ENCODE peak calls at places on chromosomes 2 and 18, in four cellular contexts. One of them, this sample, is unnamed.

GRCh38 chr2:183089192-183089851 is 10.8 kb downstream of the DUSP19 start:
- DNase-seq in HepG2: no peak
- DNase-seq in GM12878: no peak
- DNase-seq in K562: no peak
- DNase-seq in this sample: no peak

GRCh38 chr2:215753808-215754207 is 259.5 kb downstream of the MREG start:
- DNase-seq in HepG2: no peak
- DNase-seq in GM12878: no peak
- DNase-seq in K562: no peak
- DNase-seq in this sample: no peak

GRCh38 chr18:57737661-57738060 is 65.5 kb downstream of the ATP8B1 start:
- DNase-seq in HepG2: peak; percentile 83
- DNase-seq in GM12878: no peak
- DNase-seq in K562: no peak
- DNase-seq in this sample: no peak

GRCh38 chr2:109612991-109613921 is 510 bp downstream of the SEPTIN10 start:
- DNase-seq in HepG2: peak; percentile 48
- DNase-seq in GM12878: no peak
- DNase-seq in K562: no peak
- DNase-seq in this sample: peak; percentile 23

GRCh38 chr18:80241919-80242777 is 5.2 kb downstream of the PARD6G start:
- DNase-seq in HepG2: no peak
- DNase-seq in GM12878: no peak
- DNase-seq in K562: no peak
- DNase-seq in this sample: no peak

GRCh38 chr2:198452327-198452726 is 647.9 kb downstream of the PLCL1 start:
- DNase-seq in HepG2: no peak
- DNase-seq in GM12878: no peak
- DNase-seq in K562: no peak
- DNase-seq in this sample: no peak

GRCh38 chr2:144162652-144163051 is 357.3 kb downstream of the ZEB2 start:
- DNase-seq in HepG2: peak; percentile 35
- DNase-seq in GM12878: peak; percentile 12
- DNase-seq in K562: no peak
- DNase-seq in this sample: peak; percentile 11

GRCh38 chr2:46170611-46171385 is 126.4 kb upstream of the EPAS1 start:
- DNase-seq in HepG2: no peak
- DNase-seq in GM12878: no peak
- DNase-seq in K562: no peak
- DNase-seq in this sample: no peak

GRCh38 chr2:138502253-138503086 is 900 bp downstream of the SPOPL start:
- DNase-seq in HepG2: peak; percentile 42
- DNase-seq in GM12878: no peak
- DNase-seq in K562: no peak
- DNase-seq in this sample: peak; percentile 13

GRCh38 chr2:9748586-9748985 is 94.7 kb upstream of the TAF1B start:
- DNase-seq in HepG2: no peak
- DNase-seq in GM12878: no peak
- DNase-seq in K562: no peak
- DNase-seq in this sample: no peak

GRCh38 chr18:13414102-13414501 is 195.5 kb downstream of the LDLRAD4 start:
- DNase-seq in HepG2: no peak
- DNase-seq in GM12878: no peak
- DNase-seq in K562: no peak
- DNase-seq in this sample: no peak

GRCh38 chr18:13232060-13232917 is 13.7 kb downstream of the LDLRAD4 start:
- DNase-seq in HepG2: no peak
- DNase-seq in GM12878: no peak
- DNase-seq in K562: no peak
- DNase-seq in this sample: no peak

GRCh38 chr2:171149986-171150693 is 10.6 kb downstream of the TLK1 start:
- DNase-seq in HepG2: peak; percentile 79
- DNase-seq in GM12878: no peak
- DNase-seq in K562: no peak
- DNase-seq in this sample: no peak

GRCh38 chr2:33681333-33681732 is 82.2 kb upstream of the FAM98A start:
- DNase-seq in HepG2: no peak
- DNase-seq in GM12878: no peak
- DNase-seq in K562: no peak
- DNase-seq in this sample: no peak

GRCh38 chr2:85457043-85457442 is 38.5 kb downstream of the SH2D6 start:
- DNase-seq in HepG2: no peak
- DNase-seq in GM12878: no peak
- DNase-seq in K562: no peak
- DNase-seq in this sample: no peak

GRCh38 chr18:39618265-39619003 is 2052.8 kb upstream of the CELF4 start:
- DNase-seq in HepG2: no peak
- DNase-seq in GM12878: no peak
- DNase-seq in K562: no peak
- DNase-seq in this sample: no peak

GRCh38 chr2:189341077-189341476 is 100.2 kb upstream of the WDR75 start:
- DNase-seq in HepG2: no peak
- DNase-seq in GM12878: no peak
- DNase-seq in K562: no peak
- DNase-seq in this sample: no peak

GRCh38 chr18:28138816-28139215 is 38.1 kb downstream of the CDH2 start:
- DNase-seq in HepG2: no peak
- DNase-seq in GM12878: no peak
- DNase-seq in K562: no peak
- DNase-seq in this sample: no peak

GRCh38 chr18:22412502-22412901 is 5.2 kb downstream of the CTAGE1 start:
- DNase-seq in HepG2: no peak
- DNase-seq in GM12878: no peak
- DNase-seq in K562: no peak
- DNase-seq in this sample: no peak

GRCh38 chr2:118013221-118013723 is 598 bp downstream of the CCDC93 start:
- DNase-seq in HepG2: peak; percentile 44
- DNase-seq in GM12878: no peak
- DNase-seq in K562: peak; percentile 64
- DNase-seq in this sample: peak; percentile 62

GRCh38 chr2:168449419-168449818 is 6.7 kb upstream of the CERS6 start:
- DNase-seq in HepG2: no peak
- DNase-seq in GM12878: no peak
- DNase-seq in K562: no peak
- DNase-seq in this sample: no peak

GRCh38 chr2:128282246-128282975 is 36.3 kb downstream of the HS6ST1 start:
- DNase-seq in HepG2: no peak
- DNase-seq in GM12878: no peak
- DNase-seq in K562: no peak
- DNase-seq in this sample: no peak

GRCh38 chr18:41933778-41934177 is 21.3 kb upstream of the PIK3C3 start:
- DNase-seq in HepG2: no peak
- DNase-seq in GM12878: no peak
- DNase-seq in K562: no peak
- DNase-seq in this sample: no peak

GRCh38 chr2:236571161-236571560 is 1.5 kb downstream of the ACKR3 start:
- DNase-seq in HepG2: no peak
- DNase-seq in GM12878: no peak
- DNase-seq in K562: no peak
- DNase-seq in this sample: no peak

GRCh38 chr2:156930423-156930822 is 327.1 kb upstream of the GALNT5 start:
- DNase-seq in HepG2: no peak
- DNase-seq in GM12878: no peak
- DNase-seq in K562: no peak
- DNase-seq in this sample: no peak

GRCh38 chr18:46859855-46860254 is 57.5 kb downstream of the PIAS2 start:
- DNase-seq in HepG2: no peak
- DNase-seq in GM12878: peak; percentile 45
- DNase-seq in K562: no peak
- DNase-seq in this sample: no peak

GRCh38 chr2:62999905-63000304 is 50.7 kb upstream of the OTX1 start:
- DNase-seq in HepG2: no peak
- DNase-seq in GM12878: no peak
- DNase-seq in K562: no peak
- DNase-seq in this sample: no peak

GRCh38 chr2:230910546-230911135 is 14.4 kb downstream of the GPR55 start:
- DNase-seq in HepG2: no peak
- DNase-seq in GM12878: no peak
- DNase-seq in K562: peak; percentile 26
- DNase-seq in this sample: no peak

GRCh38 chr2:88642278-88642677 is 15.0 kb upstream of the EIF2AK3 start:
- DNase-seq in HepG2: no peak
- DNase-seq in GM12878: no peak
- DNase-seq in K562: no peak
- DNase-seq in this sample: no peak

GRCh38 chr2:160201849-160202539 is 1.9 kb upstream of the ITGB6 start:
- DNase-seq in HepG2: no peak
- DNase-seq in GM12878: no peak
- DNase-seq in K562: no peak
- DNase-seq in this sample: no peak

GRCh38 chr18:6058941-6059340 is 163.6 kb upstream of the TMEM200C start:
- DNase-seq in HepG2: peak; percentile 9
- DNase-seq in GM12878: no peak
- DNase-seq in K562: no peak
- DNase-seq in this sample: peak; percentile 30

GRCh38 chr2:204313256-204313655 is 232.0 kb upstream of the PARD3B start:
- DNase-seq in HepG2: no peak
- DNase-seq in GM12878: no peak
- DNase-seq in K562: no peak
- DNase-seq in this sample: no peak

GRCh38 chr2:72142743-72143440 is 4.8 kb downstream of the CYP26B1 start:
- DNase-seq in HepG2: no peak
- DNase-seq in GM12878: no peak
- DNase-seq in K562: no peak
- DNase-seq in this sample: no peak

GRCh38 chr2:40208478-40208877 is 243.4 kb downstream of the SLC8A1 start:
- DNase-seq in HepG2: no peak
- DNase-seq in GM12878: no peak
- DNase-seq in K562: no peak
- DNase-seq in this sample: no peak

GRCh38 chr18:58044370-58045264 is 591 bp downstream of the NEDD4L start:
- DNase-seq in HepG2: no peak
- DNase-seq in GM12878: no peak
- DNase-seq in K562: peak; percentile 44
- DNase-seq in this sample: peak; percentile 35

GRCh38 chr2:232229296-232229916 is 149.1 kb upstream of the ALPP start:
- DNase-seq in HepG2: no peak
- DNase-seq in GM12878: no peak
- DNase-seq in K562: no peak
- DNase-seq in this sample: no peak

GRCh38 chr2:233747283-233747544 is 12.9 kb upstream of the UGT1A1 start:
- DNase-seq in HepG2: no peak
- DNase-seq in GM12878: no peak
- DNase-seq in K562: no peak
- DNase-seq in this sample: no peak

GRCh38 chr2:205435970-205436369 is 246.3 kb upstream of the NRP2 start:
- DNase-seq in HepG2: no peak
- DNase-seq in GM12878: no peak
- DNase-seq in K562: no peak
- DNase-seq in this sample: no peak

GRCh38 chr2:67565761-67566160 is 168.6 kb downstream of the ETAA1 start:
- DNase-seq in HepG2: no peak
- DNase-seq in GM12878: no peak
- DNase-seq in K562: no peak
- DNase-seq in this sample: no peak
- TF ChIP-seq FOXM1 in HepG2: no peak
- TF ChIP-seq FOXM1 in GM12878: no peak
- TF ChIP-seq FOXM1 in K562: no peak
- TF ChIP-seq FOXM1 in this sample: no peak

GRCh38 chr2:130805613-130806012 is 31.1 kb upstream of the ARHGEF4 start:
- DNase-seq in HepG2: no peak
- DNase-seq in GM12878: no peak
- DNase-seq in K562: no peak
- DNase-seq in this sample: no peak
- TF ChIP-seq TARDBP in HepG2: no peak
- TF ChIP-seq TARDBP in GM12878: no peak
- TF ChIP-seq TARDBP in K562: no peak
- TF ChIP-seq TARDBP in this sample: no peak

GRCh38 chr18:77106331-77106730 is 26.3 kb downstream of the MBP start:
- DNase-seq in HepG2: no peak
- DNase-seq in GM12878: no peak
- DNase-seq in K562: peak; percentile 19
- DNase-seq in this sample: no peak

GRCh38 chr18:77108001-77108692 is 24.4 kb downstream of the MBP start:
- DNase-seq in HepG2: no peak
- DNase-seq in GM12878: no peak
- DNase-seq in K562: no peak
- DNase-seq in this sample: no peak

GRCh38 chr18:77108821-77109692 is 23.5 kb downstream of the MBP start:
- DNase-seq in HepG2: no peak
- DNase-seq in GM12878: no peak
- DNase-seq in K562: no peak
- DNase-seq in this sample: no peak

GRCh38 chr18:77105680-77106079 is 26.9 kb downstream of the MBP start:
- DNase-seq in HepG2: no peak
- DNase-seq in GM12878: no peak
- DNase-seq in K562: no peak
- DNase-seq in this sample: no peak

GRCh38 chr18:77107218-77107815 is 25.3 kb downstream of the MBP start:
- DNase-seq in HepG2: no peak
- DNase-seq in GM12878: no peak
- DNase-seq in K562: no peak
- DNase-seq in this sample: no peak
- TF ChIP-seq SP1 in HepG2: no peak
- TF ChIP-seq SP1 in GM12878: no peak
- TF ChIP-seq SP1 in K562: no peak
- TF ChIP-seq SP1 in this sample: no peak

GRCh38 chr2:6443424-6443823 is 422.3 kb downstream of the CMPK2 start:
- DNase-seq in HepG2: no peak
- DNase-seq in GM12878: no peak
- DNase-seq in K562: no peak
- DNase-seq in this sample: no peak
- TF ChIP-seq FOXM1 in HepG2: no peak
- TF ChIP-seq FOXM1 in GM12878: no peak
- TF ChIP-seq FOXM1 in K562: no peak
- TF ChIP-seq FOXM1 in this sample: no peak

GRCh38 chr2:120261387-120262006 is 8.8 kb downstream of the RALB start:
- DNase-seq in HepG2: no peak
- DNase-seq in GM12878: peak; percentile 62
- DNase-seq in K562: no peak
- DNase-seq in this sample: no peak

GRCh38 chr2:120260736-120261135 is 8.1 kb downstream of the RALB start:
- DNase-seq in HepG2: no peak
- DNase-seq in GM12878: no peak
- DNase-seq in K562: no peak
- DNase-seq in this sample: no peak

GRCh38 chr2:120258140-120258539 is 5.5 kb downstream of the RALB start:
- DNase-seq in HepG2: no peak
- DNase-seq in GM12878: no peak
- DNase-seq in K562: no peak
- DNase-seq in this sample: no peak

GRCh38 chr2:120254178-120254577 is 1.5 kb downstream of the RALB start:
- DNase-seq in HepG2: no peak
- DNase-seq in GM12878: no peak
- DNase-seq in K562: no peak
- DNase-seq in this sample: no peak

GRCh38 chr2:120257522-120257921 is 4.9 kb downstream of the RALB start:
- DNase-seq in HepG2: no peak
- DNase-seq in GM12878: no peak
- DNase-seq in K562: no peak
- DNase-seq in this sample: no peak
- TF ChIP-seq TARDBP in HepG2: no peak
- TF ChIP-seq TARDBP in GM12878: no peak
- TF ChIP-seq TARDBP in K562: no peak
- TF ChIP-seq TARDBP in this sample: no peak

This sample was measured in HEK293T.